ENCODE peak calls at places on chromosomes 7 and 10, in eight cellular contexts. One of them, this sample, is unnamed.

GRCh38 chr10:79229081-79229541 is 118.2 kb upstream of the PPIF start:
- DNase-seq in hepatocyte: peak
- DNase-seq in PC-3: no peak
- DNase-seq in OCI-LY7: no peak
- DNase-seq in MM.1S: peak
- DNase-seq in HCT116: no peak
- DNase-seq in GM23338: peak
- DNase-seq in SK-N-SH: peak
- DNase-seq in this sample: no peak

GRCh38 chr7:26794541-26794940 is 69.8 kb downstream of the SKAP2 start:
- DNase-seq in hepatocyte: no peak
- DNase-seq in PC-3: no peak
- DNase-seq in OCI-LY7: no peak
- DNase-seq in MM.1S: no peak
- DNase-seq in HCT116: no peak
- DNase-seq in GM23338: no peak
- DNase-seq in SK-N-SH: no peak
- DNase-seq in this sample: no peak

GRCh38 chr10:33016988-33017387 is 59.0 kb upstream of the ITGB1 start:
- DNase-seq in hepatocyte: no peak
- DNase-seq in PC-3: no peak
- DNase-seq in OCI-LY7: no peak
- DNase-seq in MM.1S: no peak
- DNase-seq in HCT116: no peak
- DNase-seq in GM23338: no peak
- DNase-seq in SK-N-SH: no peak
- DNase-seq in this sample: no peak

GRCh38 chr7:28144266-28144665 is 36.3 kb downstream of the JAZF1 start:
- DNase-seq in hepatocyte: peak
- DNase-seq in PC-3: no peak
- DNase-seq in OCI-LY7: no peak
- DNase-seq in MM.1S: no peak
- DNase-seq in HCT116: no peak
- DNase-seq in GM23338: peak
- DNase-seq in SK-N-SH: peak
- DNase-seq in this sample: peak

GRCh38 chr10:33223326-33224014 is 111.0 kb downstream of the NRP1 start:
- DNase-seq in hepatocyte: no peak
- DNase-seq in PC-3: no peak
- DNase-seq in OCI-LY7: no peak
- DNase-seq in MM.1S: no peak
- DNase-seq in HCT116: no peak
- DNase-seq in GM23338: no peak
- DNase-seq in SK-N-SH: no peak
- DNase-seq in this sample: no peak

GRCh38 chr10:71143170-71143569 is 69.2 kb upstream of the UNC5B start:
- DNase-seq in hepatocyte: no peak
- DNase-seq in PC-3: no peak
- DNase-seq in OCI-LY7: no peak
- DNase-seq in MM.1S: no peak
- DNase-seq in HCT116: no peak
- DNase-seq in GM23338: no peak
- DNase-seq in SK-N-SH: no peak
- DNase-seq in this sample: no peak

GRCh38 chr7:43834463-43835251 is 34.7 kb downstream of the MRPS24 start:
- DNase-seq in hepatocyte: no peak
- DNase-seq in PC-3: peak
- DNase-seq in OCI-LY7: peak
- DNase-seq in MM.1S: peak
- DNase-seq in HCT116: no peak
- DNase-seq in GM23338: no peak
- DNase-seq in SK-N-SH: no peak
- DNase-seq in this sample: no peak

GRCh38 chr10:126387931-126388911 is at the start of gene ADAM12:
- DNase-seq in hepatocyte: peak
- DNase-seq in PC-3: peak
- DNase-seq in OCI-LY7: no peak
- DNase-seq in MM.1S: no peak
- DNase-seq in HCT116: no peak
- DNase-seq in GM23338: peak
- DNase-seq in SK-N-SH: peak
- DNase-seq in this sample: peak

GRCh38 chr7:2471022-2471329 is 5.2 kb downstream of the GRIFIN start:
- DNase-seq in hepatocyte: no peak
- DNase-seq in PC-3: peak
- DNase-seq in OCI-LY7: no peak
- DNase-seq in MM.1S: no peak
- DNase-seq in HCT116: no peak
- DNase-seq in GM23338: no peak
- DNase-seq in SK-N-SH: peak
- DNase-seq in this sample: no peak

GRCh38 chr10:102435529-102436233 is 3.3 kb upstream of the CUEDC2 start:
- DNase-seq in hepatocyte: peak
- DNase-seq in PC-3: no peak
- DNase-seq in OCI-LY7: no peak
- DNase-seq in MM.1S: no peak
- DNase-seq in HCT116: no peak
- DNase-seq in GM23338: peak
- DNase-seq in SK-N-SH: no peak
- DNase-seq in this sample: no peak

GRCh38 chr10:67520924-67521520 is 175.0 kb downstream of the CTNNA3 start:
- DNase-seq in hepatocyte: peak
- DNase-seq in PC-3: peak
- DNase-seq in OCI-LY7: peak
- DNase-seq in MM.1S: peak
- DNase-seq in HCT116: peak
- DNase-seq in GM23338: peak
- DNase-seq in SK-N-SH: peak
- DNase-seq in this sample: peak

GRCh38 chr10:125911990-125912389 is 15.6 kb downstream of the FANK1 start:
- DNase-seq in hepatocyte: peak
- DNase-seq in PC-3: peak
- DNase-seq in OCI-LY7: no peak
- DNase-seq in MM.1S: no peak
- DNase-seq in HCT116: no peak
- DNase-seq in GM23338: no peak
- DNase-seq in SK-N-SH: no peak
- DNase-seq in this sample: no peak

GRCh38 chr7:64528770-64529169 is 34.1 kb downstream of the ZNF680 start:
- DNase-seq in hepatocyte: no peak
- DNase-seq in PC-3: no peak
- DNase-seq in OCI-LY7: no peak
- DNase-seq in MM.1S: no peak
- DNase-seq in HCT116: no peak
- DNase-seq in GM23338: no peak
- DNase-seq in SK-N-SH: no peak
- DNase-seq in this sample: no peak

GRCh38 chr7:85102813-85103350 is 84.0 kb downstream of the SEMA3D start:
- DNase-seq in hepatocyte: no peak
- DNase-seq in PC-3: peak
- DNase-seq in OCI-LY7: no peak
- DNase-seq in MM.1S: no peak
- DNase-seq in HCT116: no peak
- DNase-seq in GM23338: no peak
- DNase-seq in SK-N-SH: no peak
- DNase-seq in this sample: no peak

GRCh38 chr10:132793871-132794849 is 8.2 kb upstream of the NKX6-2 start:
- DNase-seq in hepatocyte: no peak
- DNase-seq in PC-3: no peak
- DNase-seq in OCI-LY7: no peak
- DNase-seq in MM.1S: no peak
- DNase-seq in HCT116: no peak
- DNase-seq in GM23338: no peak
- DNase-seq in SK-N-SH: peak
- DNase-seq in this sample: peak

GRCh38 chr10:74406006-74406405 is 255.0 kb downstream of the ADK start:
- DNase-seq in hepatocyte: no peak
- DNase-seq in PC-3: no peak
- DNase-seq in OCI-LY7: no peak
- DNase-seq in MM.1S: no peak
- DNase-seq in HCT116: no peak
- DNase-seq in GM23338: no peak
- DNase-seq in SK-N-SH: no peak
- DNase-seq in this sample: no peak

GRCh38 chr10:38146579-38147333 is 52.6 kb downstream of the ZNF37A start:
- DNase-seq in hepatocyte: no peak
- DNase-seq in PC-3: no peak
- DNase-seq in OCI-LY7: peak
- DNase-seq in MM.1S: peak
- DNase-seq in HCT116: no peak
- DNase-seq in GM23338: no peak
- DNase-seq in SK-N-SH: no peak
- DNase-seq in this sample: no peak

GRCh38 chr10:30819306-30820190 is 190.0 kb upstream of the LYZL2 start:
- DNase-seq in hepatocyte: no peak
- DNase-seq in PC-3: no peak
- DNase-seq in OCI-LY7: no peak
- DNase-seq in MM.1S: no peak
- DNase-seq in HCT116: no peak
- DNase-seq in GM23338: no peak
- DNase-seq in SK-N-SH: peak
- DNase-seq in this sample: no peak

GRCh38 chr7:2860627-2861133 is 16.6 kb upstream of the GNA12 start:
- DNase-seq in hepatocyte: no peak
- DNase-seq in PC-3: peak
- DNase-seq in OCI-LY7: no peak
- DNase-seq in MM.1S: no peak
- DNase-seq in HCT116: no peak
- DNase-seq in GM23338: no peak
- DNase-seq in SK-N-SH: no peak
- DNase-seq in this sample: peak

GRCh38 chr7:39360766-39361165 is 205.4 kb upstream of the YAE1 start:
- DNase-seq in hepatocyte: no peak
- DNase-seq in PC-3: no peak
- DNase-seq in OCI-LY7: no peak
- DNase-seq in MM.1S: no peak
- DNase-seq in HCT116: no peak
- DNase-seq in GM23338: no peak
- DNase-seq in SK-N-SH: no peak
- DNase-seq in this sample: no peak

GRCh38 chr7:39356531-39356930 is 209.7 kb upstream of the YAE1 start:
- DNase-seq in hepatocyte: no peak
- DNase-seq in PC-3: no peak
- DNase-seq in OCI-LY7: no peak
- DNase-seq in MM.1S: no peak
- DNase-seq in HCT116: no peak
- DNase-seq in GM23338: no peak
- DNase-seq in SK-N-SH: no peak
- DNase-seq in this sample: no peak

GRCh38 chr7:39360038-39360437 is 206.2 kb upstream of the YAE1 start:
- DNase-seq in hepatocyte: no peak
- DNase-seq in PC-3: no peak
- DNase-seq in OCI-LY7: no peak
- DNase-seq in MM.1S: no peak
- DNase-seq in HCT116: no peak
- DNase-seq in GM23338: no peak
- DNase-seq in SK-N-SH: no peak
- DNase-seq in this sample: no peak

GRCh38 chr7:39355664-39356063 is 210.5 kb upstream of the YAE1 start:
- DNase-seq in hepatocyte: no peak
- DNase-seq in PC-3: no peak
- DNase-seq in OCI-LY7: no peak
- DNase-seq in MM.1S: peak
- DNase-seq in HCT116: no peak
- DNase-seq in GM23338: no peak
- DNase-seq in SK-N-SH: no peak
- DNase-seq in this sample: no peak

GRCh38 chr7:39357648-39358047 is 208.6 kb upstream of the YAE1 start:
- DNase-seq in hepatocyte: no peak
- DNase-seq in PC-3: no peak
- DNase-seq in OCI-LY7: peak
- DNase-seq in MM.1S: no peak
- DNase-seq in HCT116: peak
- DNase-seq in GM23338: peak
- DNase-seq in SK-N-SH: no peak
- DNase-seq in this sample: peak
- TF ChIP-seq CTCF in hepatocyte: peak
- TF ChIP-seq CTCF in PC-3: peak
- TF ChIP-seq CTCF in OCI-LY7: peak
- TF ChIP-seq CTCF in MM.1S: peak
- TF ChIP-seq CTCF in HCT116: no peak
- TF ChIP-seq CTCF in GM23338: peak
- TF ChIP-seq CTCF in SK-N-SH: peak
- TF ChIP-seq CTCF in this sample: peak

GRCh38 chr7:25014735-25015134 is 34.8 kb upstream of the OSBPL3 start:
- DNase-seq in hepatocyte: no peak
- DNase-seq in PC-3: peak
- DNase-seq in OCI-LY7: no peak
- DNase-seq in MM.1S: no peak
- DNase-seq in HCT116: no peak
- DNase-seq in GM23338: no peak
- DNase-seq in SK-N-SH: no peak
- DNase-seq in this sample: no peak
- TF ChIP-seq EZH2phosphoT487 in hepatocyte: no peak
- TF ChIP-seq EZH2phosphoT487 in PC-3: no peak
- TF ChIP-seq EZH2phosphoT487 in OCI-LY7: no peak
- TF ChIP-seq EZH2phosphoT487 in MM.1S: no peak
- TF ChIP-seq EZH2phosphoT487 in HCT116: no peak
- TF ChIP-seq EZH2phosphoT487 in GM23338: no peak
- TF ChIP-seq EZH2phosphoT487 in SK-N-SH: no peak
- TF ChIP-seq EZH2phosphoT487 in this sample: no peak

DNA sequence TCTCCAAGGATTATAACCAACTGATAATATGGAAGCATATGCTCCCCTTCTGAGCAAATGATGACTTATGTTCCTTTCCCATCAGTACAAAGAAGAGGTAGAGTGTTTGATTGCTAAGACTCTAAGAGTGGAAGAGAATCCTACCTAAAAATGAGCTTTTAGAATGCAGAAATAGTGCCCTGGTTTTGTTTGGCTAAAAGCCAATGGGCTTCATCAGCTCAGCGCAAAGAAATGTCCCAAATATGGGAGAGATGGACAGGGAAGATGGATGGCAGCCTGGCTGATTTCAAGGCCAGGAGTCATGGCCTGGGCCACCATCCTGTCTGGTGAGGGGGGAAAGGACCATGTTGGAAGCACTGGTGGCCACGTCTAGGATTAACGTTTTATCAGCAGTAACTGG is 60.2 kb downstream of the GPR26 start:
- DNase-seq in hepatocyte: no peak
- DNase-seq in PC-3: no peak
- DNase-seq in OCI-LY7: no peak
- DNase-seq in MM.1S: no peak
- DNase-seq in HCT116: no peak
- DNase-seq in GM23338: no peak
- DNase-seq in SK-N-SH: no peak
- DNase-seq in this sample: no peak
- TF ChIP-seq CTCF in hepatocyte: no peak
- TF ChIP-seq CTCF in PC-3: no peak
- TF ChIP-seq CTCF in OCI-LY7: no peak
- TF ChIP-seq CTCF in MM.1S: no peak
- TF ChIP-seq CTCF in HCT116: no peak
- TF ChIP-seq CTCF in GM23338: no peak
- TF ChIP-seq CTCF in SK-N-SH: no peak
- TF ChIP-seq CTCF in this sample: no peak

DNA sequence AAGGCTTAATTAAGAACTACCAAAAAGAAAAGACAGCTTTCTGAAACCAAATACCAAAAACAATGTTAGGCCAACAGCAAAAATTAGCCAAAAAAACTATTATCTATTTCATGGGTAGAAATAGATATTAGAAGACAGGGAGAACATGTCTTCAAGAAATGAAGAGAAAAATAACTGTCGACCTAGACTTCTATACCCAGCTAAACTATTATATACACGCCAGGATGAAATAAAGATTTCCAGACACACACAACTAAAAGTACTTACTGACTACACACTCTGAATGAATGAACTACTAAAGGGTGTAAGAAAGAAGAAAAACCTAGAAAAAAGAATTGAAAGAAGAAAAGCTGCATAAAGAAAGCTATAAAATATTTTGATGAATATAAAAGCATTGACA is 11.5 kb upstream of the CDHR3 start:
- DNase-seq in hepatocyte: no peak
- DNase-seq in PC-3: no peak
- DNase-seq in OCI-LY7: no peak
- DNase-seq in MM.1S: no peak
- DNase-seq in HCT116: no peak
- DNase-seq in GM23338: no peak
- DNase-seq in SK-N-SH: no peak
- DNase-seq in this sample: no peak
- TF ChIP-seq EZH2phosphoT487 in hepatocyte: no peak
- TF ChIP-seq EZH2phosphoT487 in PC-3: no peak
- TF ChIP-seq EZH2phosphoT487 in OCI-LY7: no peak
- TF ChIP-seq EZH2phosphoT487 in MM.1S: no peak
- TF ChIP-seq EZH2phosphoT487 in HCT116: no peak
- TF ChIP-seq EZH2phosphoT487 in GM23338: no peak
- TF ChIP-seq EZH2phosphoT487 in SK-N-SH: no peak
- TF ChIP-seq EZH2phosphoT487 in this sample: no peak